ENCODE peak calls at places on chromosomes 7 and 10, in four cellular contexts. E is foreskin fibroblast; N is HCT116; Q is CD8-positive, alpha-beta T cell. T is an unnamed sample.

GRCh38 chr10:34491666-34492065 is 323.4 kb downstream of the PARD3 start:
- DNase-seq in E (no peak), Q (no peak), N (no peak), T (no peak)

GRCh38 chr7:46485481-46486065 is 564.5 kb upstream of the IGFBP3 start:
- DNase-seq in Q (no peak), E (no peak), N (no peak), T (no peak)

GRCh38 chr10:103713676-103714075 is 141.7 kb downstream of the SH3PXD2A start:
- DNase-seq in Q (no peak), E (no peak), N (no peak), T (no peak)

GRCh38 chr10:117929321-117930067 is 117.2 kb downstream of the RAB11FIP2 start:
- DNase-seq in N (no peak), Q (no peak), E (no peak), T (no peak)

GRCh38 chr7:156194813-156195212 is 382.6 kb upstream of the SHH start:
- DNase-seq in E (no peak), Q (no peak), N (no peak), T (no peak)

GRCh38 chr7:80722596-80723141 is 84.2 kb downstream of the CD36 start:
- DNase-seq in E (peak), Q (no peak), N (peak), T (peak)

GRCh38 chr10:73647211-73647874 is 6.1 kb upstream of the MYOZ1 start:
- DNase-seq in E (peak), Q (no peak), N (no peak), T (peak)

GRCh38 chr10:78921906-78922305 is 146.9 kb upstream of the ZMIZ1 start:
- DNase-seq in N (no peak), E (no peak), Q (no peak), T (no peak)

GRCh38 chr10:86401588-86402282 is 35.1 kb upstream of the GRID1 start:
- DNase-seq in E (peak), Q (peak), N (no peak), T (peak)

GRCh38 chr10:22683995-22684305 is 30.4 kb downstream of the PIP4K2A start:
- DNase-seq in Q (no peak), E (no peak), N (no peak), T (no peak)

GRCh38 chr10:71766717-71767419 is 6.5 kb downstream of the VSIR start:
- DNase-seq in N (peak), Q (no peak), E (peak), T (peak)

GRCh38 chr10:45580781-45581496 is 91.6 kb downstream of the ZFAND4 start:
- DNase-seq in E (no peak), Q (peak), N (no peak), T (no peak)

GRCh38 chr7:19305698-19306097 is 160.5 kb upstream of the FERD3L start:
- DNase-seq in E (no peak), N (no peak), Q (no peak), T (no peak)

GRCh38 chr10:50431791-50432190 is 180.5 kb upstream of the ASAH2 start:
- DNase-seq in N (no peak), E (no peak), Q (no peak), T (no peak)

GRCh38 chr10:124003481-124004371 is 89.7 kb downstream of the CHST15 start:
- DNase-seq in N (no peak), Q (no peak), E (no peak), T (no peak)

GRCh38 chr10:5618829-5619228 is 47.6 kb downstream of the ASB13 start:
- DNase-seq in E (peak), Q (no peak), N (no peak), T (peak)

GRCh38 chr7:130988443-130988842 is 254.4 kb upstream of the KLF14 start:
- DNase-seq in E (no peak), N (no peak), Q (no peak), T (no peak)

GRCh38 chr10:106360870-106361269 is 803.6 kb downstream of the SORCS1 start:
- DNase-seq in Q (no peak), N (no peak), E (peak), T (no peak)

GRCh38 chr7:69682518-69682917 is 84.2 kb downstream of the AUTS2 start:
- DNase-seq in Q (no peak), N (no peak), E (no peak), T (no peak)

GRCh38 chr7:128190051-128190640 is 50.9 kb upstream of the LEP start:
- DNase-seq in Q (no peak), N (no peak), E (no peak), T (no peak)

GRCh38 chr7:44609829-44610228 is 3.4 kb downstream of the OGDH start:
- DNase-seq in E (no peak), Q (no peak), N (no peak), T (no peak)

GRCh38 chr7:44606341-44607140 is at the start of gene OGDH:
- DNase-seq in E (peak), Q (peak), N (peak), T (peak)

GRCh38 chr7:44604941-44605340 is 1.5 kb upstream of the OGDH start:
- DNase-seq in E (no peak), Q (no peak), N (no peak), T (no peak)

GRCh38 chr7:44607141-44608068 is 978 bp downstream of the OGDH start:
- DNase-seq in Q (no peak), N (no peak), E (no peak), T (no peak)

DNA sequence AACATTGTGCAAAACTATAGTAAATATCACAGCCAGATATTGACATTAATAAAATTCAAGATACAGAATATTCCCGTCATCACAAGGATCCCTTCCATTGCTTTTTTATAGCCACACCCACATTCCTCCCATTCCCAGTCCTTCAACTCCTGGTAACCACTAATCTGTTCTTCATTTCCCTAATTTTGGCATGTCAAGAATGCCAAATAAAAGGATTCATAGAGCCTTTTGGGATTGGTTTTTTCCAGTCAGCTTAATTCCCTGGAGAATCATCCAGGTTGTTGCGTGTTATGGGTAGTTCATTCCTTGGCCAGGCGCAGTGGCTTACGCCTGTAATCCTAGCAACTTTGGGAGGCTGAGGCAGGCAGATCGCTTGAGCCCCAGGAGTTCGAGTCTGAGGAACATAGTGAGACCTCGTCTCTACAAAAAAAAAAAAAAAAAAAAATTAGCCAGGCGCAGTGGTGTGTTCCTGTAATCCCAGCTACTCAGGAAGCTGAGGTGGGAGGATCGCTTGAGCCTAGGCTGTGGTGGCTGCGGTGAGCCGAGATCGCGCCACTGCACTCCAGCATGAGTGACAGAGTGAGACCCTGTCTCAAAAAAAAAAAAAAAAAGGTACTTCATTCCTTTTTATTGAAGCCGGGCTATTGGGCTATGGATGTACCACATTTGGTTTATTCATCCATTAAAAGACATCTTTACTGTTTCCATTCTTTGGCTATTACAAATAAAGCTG is 2.7 kb downstream of the OGDH start:
- DNase-seq in N (no peak), E (no peak), Q (no peak), T (no peak)
- H3K4me3 ChIP-seq in N (no peak), E (no peak), Q (no peak), T (no peak)

DNA sequence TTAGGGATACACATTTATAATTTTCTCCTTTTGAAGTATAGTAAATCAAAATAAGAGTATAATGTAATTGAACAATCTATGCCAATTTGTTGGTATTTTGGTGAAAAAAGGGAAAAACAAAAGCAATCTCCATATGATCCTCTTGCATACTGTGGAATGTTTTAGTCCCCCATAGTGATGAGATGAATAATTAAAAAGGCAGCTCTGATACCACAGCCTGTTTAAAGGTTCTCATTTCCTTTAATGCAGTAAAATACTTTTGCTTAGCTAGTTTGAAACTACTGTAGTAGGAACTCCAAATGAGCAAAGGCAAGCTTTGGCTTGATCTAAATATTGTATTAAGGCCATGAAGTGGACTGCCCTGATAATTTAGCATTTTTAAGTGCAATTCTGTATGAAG is 77.6 kb downstream of the VTI1A start:
- DNase-seq in N (no peak), E (peak), Q (no peak), T (no peak)
- H3K4me3 ChIP-seq in N (peak), E (no peak), Q (no peak), T (no peak)

GRCh38 chr7:141562543-141562942 is 11.3 kb downstream of the AGK start:
- DNase-seq in Q (no peak), N (no peak), E (no peak), T (no peak)
- H3K4me3 ChIP-seq in Q (no peak), N (no peak), E (no peak), T (no peak)

DNA sequence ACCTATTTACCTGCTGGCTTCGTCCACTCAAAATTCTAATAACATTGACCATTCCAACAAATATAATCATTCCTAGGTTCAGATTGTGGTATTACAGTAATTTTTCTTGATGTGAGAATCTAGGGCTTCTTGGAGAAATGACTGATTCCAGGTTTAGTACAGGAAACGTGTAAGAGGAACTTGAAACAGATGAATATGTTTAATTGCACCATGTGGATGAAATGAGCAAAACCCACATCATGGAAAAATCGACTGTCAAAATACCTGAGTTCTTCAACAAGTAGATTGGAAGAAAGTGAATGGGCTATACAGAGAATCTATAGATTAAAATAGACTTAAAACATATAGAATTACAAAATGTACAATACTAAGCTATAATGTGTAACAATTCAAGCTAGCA is 24.9 kb upstream of the OR9A4 start:
- DNase-seq in Q (no peak), E (no peak), N (no peak), T (no peak)
- H3K4me3 ChIP-seq in Q (no peak), E (no peak), N (no peak), T (no peak)

DNA sequence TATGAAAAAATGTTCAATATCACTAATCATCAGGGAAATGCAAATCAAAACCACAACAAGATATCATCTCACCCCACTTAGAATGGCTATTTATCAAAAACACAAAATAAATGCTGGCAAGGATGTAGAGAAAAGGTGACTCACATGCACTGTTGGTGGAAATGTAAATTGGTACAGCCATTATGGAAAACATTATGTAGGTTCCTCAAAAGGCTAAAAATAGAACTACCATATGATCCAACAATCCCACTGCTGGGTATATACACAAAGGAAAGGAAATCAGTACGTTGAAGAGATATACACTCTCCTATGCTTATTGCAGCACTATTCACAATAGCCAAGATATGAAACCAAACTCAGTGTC is 50.2 kb downstream of the CDK1 start:
- DNase-seq in E (no peak), Q (no peak), N (no peak), T (no peak)
- H3K4me3 ChIP-seq in E (no peak), Q (no peak), N (no peak), T (no peak)

GRCh38 chr7:29454899-29455451 is 108.7 kb upstream of the PRR15 start:
- DNase-seq in N (no peak), E (no peak), Q (no peak), T (no peak)

GRCh38 chr7:29454464-29454863 is 109.2 kb upstream of the PRR15 start:
- DNase-seq in Q (no peak), N (no peak), E (no peak), T (no peak)

GRCh38 chr7:29459591-29459990 is 104.0 kb upstream of the PRR15 start:
- DNase-seq in E (no peak), Q (no peak), N (no peak), T (no peak)

GRCh38 chr7:29457141-29457561 is 106.5 kb upstream of the PRR15 start:
- DNase-seq in Q (no peak), N (no peak), E (no peak), T (no peak)

DNA sequence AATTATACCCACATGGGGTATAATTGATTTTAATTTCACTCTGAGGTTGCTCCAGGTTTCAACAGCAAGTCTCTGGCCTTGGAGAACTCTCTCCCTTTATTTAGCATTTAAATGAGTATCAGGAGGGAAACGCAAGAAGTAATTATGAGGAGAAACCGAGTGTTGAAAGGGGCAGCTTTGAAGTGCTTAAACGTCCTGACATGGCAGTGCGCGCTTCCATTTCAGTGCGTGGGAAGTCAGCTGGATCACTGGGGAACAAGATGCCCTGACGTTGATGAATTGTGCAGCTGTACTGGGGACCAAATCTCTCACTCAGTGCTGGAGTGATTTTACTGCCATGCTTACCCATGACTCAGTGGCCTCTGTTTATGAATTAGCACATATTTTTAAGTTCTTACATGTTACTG is 106.1 kb upstream of the PRR15 start:
- DNase-seq in E (peak), N (no peak), Q (no peak), T (no peak)
- H3K4me3 ChIP-seq in E (no peak), N (no peak), Q (no peak), T (no peak)

GRCh38 chr10:17878896-17879295 is 69.7 kb downstream of the MRC1 start:
- DNase-seq in N (no peak), E (no peak), Q (no peak), T (no peak)

GRCh38 chr10:17877121-17877520 is 68.0 kb downstream of the MRC1 start:
- DNase-seq in Q (no peak), N (no peak), E (no peak), T (no peak)

GRCh38 chr10:17882557-17882956 is 69.2 kb upstream of the SLC39A12 start:
- DNase-seq in N (no peak), Q (no peak), E (no peak), T (no peak)

GRCh38 chr10:17883621-17884020 is 68.1 kb upstream of the SLC39A12 start:
- DNase-seq in E (no peak), N (no peak), Q (no peak), T (no peak)

GRCh38 chr10:17880596-17880995 is 71.1 kb upstream of the SLC39A12 start:
- DNase-seq in E (no peak), Q (no peak), N (no peak), T (no peak)
- H3K4me3 ChIP-seq in E (no peak), Q (no peak), N (no peak), T (no peak)

DNA sequence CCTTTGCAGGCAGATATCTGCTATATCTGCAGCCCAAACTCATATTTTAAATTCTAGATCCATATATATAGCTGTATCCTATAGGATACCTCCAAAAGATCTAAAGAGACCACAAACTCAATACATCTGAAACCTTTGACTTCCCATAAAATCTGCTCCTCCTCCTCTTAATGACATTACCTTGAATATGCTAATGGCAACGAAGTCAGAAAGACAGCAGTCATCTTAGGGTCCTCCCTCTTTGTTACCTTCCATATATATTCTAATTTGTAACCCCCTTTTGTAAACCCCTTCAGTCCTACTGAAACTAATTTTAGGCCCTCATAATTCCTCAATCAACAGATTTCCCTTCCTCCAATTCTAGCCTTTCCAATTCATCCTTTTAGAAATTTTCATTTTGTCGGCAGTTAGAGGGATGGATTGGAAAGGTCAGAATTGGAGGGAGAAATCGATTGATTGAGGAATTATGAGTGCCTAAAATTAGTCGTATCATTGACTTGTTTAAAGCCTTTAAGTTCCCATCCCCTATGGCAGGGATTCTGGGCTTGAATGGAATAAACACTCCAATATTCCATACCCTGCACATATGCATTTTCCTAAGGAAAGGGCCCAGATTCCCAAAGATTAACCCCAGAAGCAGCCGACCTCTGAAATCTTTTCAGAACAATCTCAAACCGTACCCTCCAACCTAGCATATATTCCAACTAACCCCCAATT is 2.4 kb downstream of the SYPL1 start:
- DNase-seq in Q (no peak), E (no peak), N (no peak), T (no peak)
- H3K4me3 ChIP-seq in Q (no peak), E (peak), N (no peak), T (peak)